ENCODE peak calls at places on chromosomes 5 and 9, in nine cellular contexts. M, K, W, A, Q, J, X, V and U are unnamed samples.

GRCh38 chr5:126300293-126300692 is 122.9 kb upstream of the GRAMD2B start:
- DNase-seq in X (no peak), K (no peak), A (no peak), M (no peak), V (no peak), J (no peak), Q (no peak), W (no peak), U (no peak)

GRCh38 chr5:54329731-54330709 is 19.6 kb upstream of the ARL15 start:
- DNase-seq in Q (no peak), A (no peak), K (no peak), V (no peak), M (no peak), X (peak), J (peak), W (no peak), U (no peak)

GRCh38 chr9:97512966-97513560 is 11.6 kb downstream of the TMOD1 start:
- DNase-seq in M (no peak), Q (no peak), J (no peak), W (no peak), K (no peak), X (no peak), V (no peak), A (no peak), U (no peak)

GRCh38 chr5:172843825-172844576 is 9.9 kb downstream of the ERGIC1 start:
- DNase-seq in J (no peak), X (no peak), A (no peak), Q (no peak), V (no peak), M (no peak), W (no peak), K (no peak), U (no peak)

GRCh38 chr5:176837707-176838115 is 27.4 kb downstream of the UNC5A start:
- DNase-seq in M (peak), W (peak), Q (peak), J (peak), X (no peak), A (peak), K (peak), V (peak), U (no peak)

GRCh38 chr9:110283736-110284135 is 27.4 kb upstream of the TXN start:
- DNase-seq in V (no peak), Q (no peak), X (peak), K (no peak), A (no peak), M (no peak), W (no peak), J (no peak), U (no peak)

GRCh38 chr9:133976191-133976861 is 15.8 kb downstream of the VAV2 start:
- DNase-seq in A (no peak), K (no peak), J (no peak), W (no peak), Q (no peak), X (no peak), V (no peak), M (no peak), U (no peak)

GRCh38 chr9:591292-591691 is 250.2 kb upstream of the DMRT1 start:
- DNase-seq in V (no peak), M (no peak), J (no peak), W (no peak), K (no peak), A (peak), Q (no peak), X (no peak), U (no peak)